ENCODE peak calls at places on chromosome 5, in four cellular contexts. One of them, this sample, is unnamed. For H3K4me1, the result is how much of the 10 kb centered on the place peaks cover.

GRCh38 chr5:149452665-149453617 is 73.8 kb upstream of the IL17B start:
- DNase-seq in A549: no peak
- DNase-seq in left ventricle myocardium inferior: peak
- DNase-seq in kidney: peak
- DNase-seq in this sample: peak

GRCh38 chr5:114311943-114312342 is 49.9 kb upstream of the KCNN2 start:
- DNase-seq in A549: no peak
- DNase-seq in kidney: no peak
- DNase-seq in left ventricle myocardium inferior: no peak
- DNase-seq in this sample: no peak

GRCh38 chr5:178982941-178983340 is 12.2 kb downstream of the GRM6 start:
- DNase-seq in left ventricle myocardium inferior: no peak
- DNase-seq in kidney: peak
- DNase-seq in A549: no peak
- DNase-seq in this sample: no peak

GRCh38 chr5:78509145-78509865 is 139.3 kb downstream of the LHFPL2 start:
- DNase-seq in left ventricle myocardium inferior: no peak
- DNase-seq in A549: no peak
- DNase-seq in kidney: no peak
- DNase-seq in this sample: no peak

GRCh38 chr5:27450607-27451006 is 412.2 kb upstream of the CDH9 start:
- DNase-seq in kidney: no peak
- DNase-seq in left ventricle myocardium inferior: no peak
- DNase-seq in A549: no peak
- DNase-seq in this sample: no peak

GRCh38 chr5:172665049-172665541 is 24.0 kb downstream of the NEURL1B start:
- DNase-seq in left ventricle myocardium inferior: no peak
- DNase-seq in kidney: no peak
- DNase-seq in A549: no peak
- DNase-seq in this sample: no peak

GRCh38 chr5:132489051-132489770 is 1.4 kb downstream of the IRF1 start:
- DNase-seq in kidney: no peak
- DNase-seq in left ventricle myocardium inferior: no peak
- DNase-seq in A549: no peak
- DNase-seq in this sample: no peak

GRCh38 chr5:147397616-147398015 is 112.3 kb downstream of the DPYSL3 start:
- DNase-seq in A549: no peak
- DNase-seq in kidney: no peak
- DNase-seq in left ventricle myocardium inferior: no peak
- DNase-seq in this sample: no peak

GRCh38 chr5:91111473-91112238 is 271.5 kb downstream of the ARRDC3 start:
- DNase-seq in kidney: no peak
- DNase-seq in A549: no peak
- DNase-seq in left ventricle myocardium inferior: no peak
- DNase-seq in this sample: no peak

GRCh38 chr5:135471726-135472125 is 19.6 kb upstream of the TIFAB start:
- DNase-seq in kidney: peak
- DNase-seq in A549: no peak
- DNase-seq in left ventricle myocardium inferior: no peak
- DNase-seq in this sample: no peak

GRCh38 chr5:119200795-119201194 is 129.9 kb downstream of the DMXL1 start:
- DNase-seq in kidney: no peak
- DNase-seq in A549: no peak
- DNase-seq in left ventricle myocardium inferior: no peak
- DNase-seq in this sample: no peak

GRCh38 chr5:54309751-54310432 is 481 bp downstream of the ARL15 start:
- DNase-seq in A549: peak
- DNase-seq in left ventricle myocardium inferior: peak
- DNase-seq in kidney: peak
- DNase-seq in this sample: no peak

GRCh38 chr5:159619826-159620225 is 289.5 kb upstream of the IL12B start:
- DNase-seq in A549: no peak
- DNase-seq in kidney: no peak
- DNase-seq in left ventricle myocardium inferior: no peak
- DNase-seq in this sample: no peak

GRCh38 chr5:67178085-67178484 is 18.5 kb downstream of the CD180 start:
- DNase-seq in kidney: no peak
- DNase-seq in A549: no peak
- DNase-seq in left ventricle myocardium inferior: no peak
- DNase-seq in this sample: no peak

GRCh38 chr5:61123145-61123544 is 39.1 kb downstream of the SMIM15 start:
- DNase-seq in kidney: no peak
- DNase-seq in A549: no peak
- DNase-seq in left ventricle myocardium inferior: no peak
- DNase-seq in this sample: no peak

GRCh38 chr5:102014371-102014770 is 281.7 kb downstream of the SLCO4C1 start:
- DNase-seq in kidney: no peak
- DNase-seq in left ventricle myocardium inferior: no peak
- DNase-seq in A549: no peak
- DNase-seq in this sample: no peak

GRCh38 chr5:35284364-35284763 is 54.1 kb upstream of the PRLR start:
- DNase-seq in left ventricle myocardium inferior: no peak
- DNase-seq in A549: no peak
- DNase-seq in kidney: no peak
- DNase-seq in this sample: no peak

GRCh38 chr5:5884593-5884992 is 462.1 kb downstream of the ICE1 start:
- DNase-seq in left ventricle myocardium inferior: no peak
- DNase-seq in A549: no peak
- DNase-seq in kidney: no peak
- DNase-seq in this sample: no peak

GRCh38 chr5:32400394-32400793 is 44.1 kb downstream of the ZFR start:
- DNase-seq in left ventricle myocardium inferior: no peak
- DNase-seq in kidney: no peak
- DNase-seq in A549: no peak
- DNase-seq in this sample: no peak

GRCh38 chr5:83632874-83633273 is 87.8 kb downstream of the HAPLN1 start:
- DNase-seq in kidney: no peak
- DNase-seq in left ventricle myocardium inferior: no peak
- DNase-seq in A549: no peak
- DNase-seq in this sample: no peak

GRCh38 chr5:109388407-109388806 is 21.4 kb downstream of the PJA2 start:
- DNase-seq in A549: no peak
- DNase-seq in kidney: no peak
- DNase-seq in left ventricle myocardium inferior: no peak
- DNase-seq in this sample: no peak

GRCh38 chr5:178287791-178288105 is 55.1 kb upstream of the PHYKPL start:
- DNase-seq in A549: no peak
- DNase-seq in left ventricle myocardium inferior: no peak
- DNase-seq in kidney: peak
- DNase-seq in this sample: no peak

GRCh38 chr5:170280090-170280493 is 17.5 kb downstream of the LCP2 start:
- DNase-seq in A549: no peak
- DNase-seq in left ventricle myocardium inferior: no peak
- DNase-seq in kidney: no peak
- DNase-seq in this sample: no peak

DNA sequence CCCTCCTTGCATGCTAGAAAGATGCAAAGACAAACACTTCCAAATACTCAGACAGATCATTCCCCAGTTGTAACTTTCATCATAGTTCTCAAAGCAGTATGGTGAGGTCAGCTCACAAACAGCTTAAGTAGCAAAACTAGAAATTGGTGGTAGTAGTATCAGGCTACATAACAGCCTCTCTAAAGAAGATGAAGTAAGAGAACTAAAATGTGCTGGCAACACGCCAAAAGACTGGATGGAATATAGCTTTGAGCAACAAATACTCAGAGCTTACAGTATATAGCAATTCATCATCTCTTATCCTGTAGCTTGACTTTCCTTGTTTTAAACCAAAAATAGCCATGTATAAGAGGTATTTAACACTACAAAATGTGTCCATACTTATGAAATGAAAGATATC is 7.5 kb downstream of the PFDN1 start:
- DNase-seq in kidney: no peak
- DNase-seq in A549: no peak
- DNase-seq in left ventricle myocardium inferior: no peak
- DNase-seq in this sample: peak
- H3K4me1 ChIP-seq in kidney: under half
- H3K4me1 ChIP-seq in A549: half or more
- H3K4me1 ChIP-seq in left ventricle myocardium inferior: half or more
- H3K4me1 ChIP-seq in this sample: half or more

GRCh38 chr5:72242796-72243475 is 77.1 kb downstream of the MRPS27 start:
- DNase-seq in kidney: no peak
- DNase-seq in A549: no peak
- DNase-seq in left ventricle myocardium inferior: no peak
- DNase-seq in this sample: no peak
- H3K4me1 ChIP-seq in kidney: under half
- H3K4me1 ChIP-seq in A549: under half
- H3K4me1 ChIP-seq in left ventricle myocardium inferior: under half
- H3K4me1 ChIP-seq in this sample: half or more

DNA sequence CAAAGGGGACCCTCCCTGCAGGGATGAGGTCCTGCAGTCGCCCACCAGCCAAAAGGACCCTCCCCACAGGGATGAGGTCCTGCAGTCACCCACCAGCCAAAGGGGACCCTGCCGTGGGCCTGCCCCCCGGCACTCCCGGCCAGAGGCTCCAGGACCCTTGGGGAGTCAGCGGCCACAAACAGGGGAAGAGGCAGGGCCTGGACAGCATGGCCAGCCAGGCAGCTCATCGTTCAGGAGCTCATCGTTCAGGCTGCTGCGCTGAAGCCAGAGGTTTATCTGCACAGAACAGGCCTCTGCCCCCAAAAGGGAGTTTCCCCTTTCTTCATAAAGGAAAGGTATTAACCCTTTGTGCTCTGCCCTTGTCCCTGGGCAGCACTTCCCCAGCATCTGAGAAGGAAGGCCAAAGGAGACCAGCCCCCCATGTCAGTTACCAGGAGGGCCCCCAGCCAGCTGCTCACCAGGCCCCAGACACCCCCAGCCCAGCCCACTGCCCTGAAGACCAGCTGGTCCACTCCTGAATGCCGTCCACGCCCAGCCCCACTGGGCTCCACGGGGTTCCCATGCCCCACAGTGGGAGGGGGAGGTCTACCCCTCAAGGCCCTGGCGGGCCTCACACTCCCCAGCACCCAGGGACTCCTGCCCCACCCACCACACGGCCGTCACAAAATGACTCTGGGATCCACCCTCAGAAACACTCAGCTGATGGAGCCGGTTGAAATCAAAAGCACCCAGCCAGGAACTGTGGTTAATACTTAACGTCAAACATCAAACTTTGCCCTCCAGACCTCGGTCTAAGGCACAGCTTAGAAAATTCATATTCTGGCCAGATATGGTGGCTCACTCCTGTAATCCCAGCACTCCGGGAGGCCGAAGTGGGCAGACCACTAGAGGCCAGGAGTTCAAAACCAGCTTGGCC is 6.3 kb downstream of the SLC12A7 start:
- DNase-seq in A549: peak
- DNase-seq in left ventricle myocardium inferior: no peak
- DNase-seq in kidney: no peak
- DNase-seq in this sample: no peak
- H3K4me1 ChIP-seq in A549: half or more
- H3K4me1 ChIP-seq in left ventricle myocardium inferior: half or more
- H3K4me1 ChIP-seq in kidney: half or more
- H3K4me1 ChIP-seq in this sample: under half

DNA sequence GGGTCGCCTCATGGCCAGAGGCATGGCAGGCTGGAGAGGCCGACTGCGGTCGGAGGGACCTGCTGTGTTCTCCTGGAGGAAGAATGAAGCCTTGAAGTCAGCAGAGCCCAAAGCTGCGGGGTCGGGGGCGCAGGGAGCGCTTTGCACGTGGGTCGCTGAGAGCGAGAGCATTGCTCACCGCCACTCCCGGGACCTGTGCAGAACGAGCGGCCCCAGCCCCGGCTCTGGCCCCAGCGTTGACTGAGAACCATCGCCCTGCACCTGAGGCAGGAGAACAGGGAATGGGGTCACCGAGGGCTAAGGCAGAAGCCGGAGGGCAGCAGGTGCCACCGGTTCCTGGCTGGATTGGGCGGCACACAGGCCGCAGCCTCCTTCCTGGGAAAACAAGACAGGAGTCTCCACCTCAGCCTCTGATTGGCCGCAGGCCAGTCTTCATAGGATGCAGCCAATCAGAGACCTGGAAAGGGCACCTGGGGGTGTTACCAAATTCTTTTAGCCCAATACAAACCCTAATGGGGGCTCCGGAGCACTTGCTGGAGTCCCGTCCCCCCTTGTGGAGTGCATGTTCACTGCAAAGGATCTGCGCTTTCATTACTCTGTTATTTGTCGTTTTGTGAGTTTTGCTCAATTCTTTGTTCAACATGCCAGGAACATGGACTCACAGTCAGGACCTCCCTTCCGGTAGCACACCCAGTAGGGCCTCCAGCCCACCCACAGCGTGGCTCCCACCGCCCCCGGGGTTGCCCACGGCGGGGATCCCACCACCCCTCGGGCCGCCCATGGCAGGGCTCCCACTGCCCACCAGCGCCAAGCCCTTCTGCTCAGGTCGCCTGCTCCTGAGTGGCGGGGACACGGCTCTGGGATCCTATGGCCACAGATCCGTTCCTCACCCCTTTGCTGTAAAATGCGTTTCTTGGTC is 24.7 kb upstream of the SLC6A19 start:
- DNase-seq in left ventricle myocardium inferior: peak
- DNase-seq in kidney: peak
- DNase-seq in A549: no peak
- DNase-seq in this sample: no peak
- H3K4me1 ChIP-seq in left ventricle myocardium inferior: under half
- H3K4me1 ChIP-seq in kidney: under half
- H3K4me1 ChIP-seq in A549: under half
- H3K4me1 ChIP-seq in this sample: under half

DNA sequence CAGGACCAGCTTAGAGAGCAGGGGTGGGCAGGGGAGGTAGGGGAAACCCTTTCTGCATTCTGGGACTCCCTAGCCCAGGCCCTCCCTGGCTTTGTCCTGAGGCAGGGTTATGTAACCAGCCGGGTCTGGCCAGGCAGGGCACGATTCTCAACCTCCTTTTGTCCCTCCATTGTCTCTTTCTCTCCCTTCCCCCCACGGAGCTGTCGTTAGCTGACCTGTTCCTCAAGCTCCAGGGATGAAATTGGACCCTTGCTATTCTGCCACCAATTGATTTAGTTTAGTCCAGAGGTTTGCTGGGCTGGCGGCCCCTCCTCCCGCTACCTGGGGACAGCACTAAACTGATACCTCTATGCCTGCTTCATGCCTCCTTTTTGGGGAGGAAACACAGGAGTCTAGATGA is 9.4 kb upstream of the NDST1 start:
- DNase-seq in A549: no peak
- DNase-seq in left ventricle myocardium inferior: no peak
- DNase-seq in kidney: no peak
- DNase-seq in this sample: no peak
- H3K4me1 ChIP-seq in A549: half or more
- H3K4me1 ChIP-seq in left ventricle myocardium inferior: half or more
- H3K4me1 ChIP-seq in kidney: under half
- H3K4me1 ChIP-seq in this sample: half or more